ENCODE peak calls at places on chromosomes 7 and 10, in nine cellular contexts. One of them, this sample, is unnamed.

GRCh38 chr7:123494193-123494796 is 40.1 kb downstream of the IQUB start:
- DNase-seq in brain microvascular endothelial cell: peak; percentile 29
- DNase-seq in Jurkat, Clone E6-1: peak; percentile 18
- DNase-seq in effector memory CD8-positive, alpha-beta T cell: peak; percentile 40
- DNase-seq in CD8-positive, alpha-beta memory T cell: no peak
- DNase-seq in stimulated activated CD8-positive, alpha-beta memory T cell treated with anti-CD3 and anti-CD28 coated beads, Interleukin-15, amount 100 ng/mL, for 24 hours: no peak
- DNase-seq in endothelial cell: no peak
- DNase-seq in NCI-H1436: peak; percentile 27
- DNase-seq in stimulated activated CD4-positive, alpha-beta T cell treated with anti-CD3 and anti-CD28 coated beads, Interleukin-2, amount 100 ng/mL, for 4 hours: no peak
- DNase-seq in this sample: peak; percentile 3

GRCh38 chr7:46839651-46840050 is 742.3 kb downstream of the TNS3 start:
- DNase-seq in brain microvascular endothelial cell: no peak
- DNase-seq in Jurkat, Clone E6-1: no peak
- DNase-seq in effector memory CD8-positive, alpha-beta T cell: no peak
- DNase-seq in CD8-positive, alpha-beta memory T cell: no peak
- DNase-seq in stimulated activated CD8-positive, alpha-beta memory T cell treated with anti-CD3 and anti-CD28 coated beads, Interleukin-15, amount 100 ng/mL, for 24 hours: no peak
- DNase-seq in endothelial cell: no peak
- DNase-seq in NCI-H1436: no peak
- DNase-seq in stimulated activated CD4-positive, alpha-beta T cell treated with anti-CD3 and anti-CD28 coated beads, Interleukin-2, amount 100 ng/mL, for 4 hours: no peak
- DNase-seq in this sample: no peak

GRCh38 chr7:156816943-156817572 is 75.9 kb downstream of the LMBR1 start:
- DNase-seq in brain microvascular endothelial cell: no peak
- DNase-seq in Jurkat, Clone E6-1: no peak
- DNase-seq in effector memory CD8-positive, alpha-beta T cell: no peak
- DNase-seq in CD8-positive, alpha-beta memory T cell: no peak
- DNase-seq in stimulated activated CD8-positive, alpha-beta memory T cell treated with anti-CD3 and anti-CD28 coated beads, Interleukin-15, amount 100 ng/mL, for 24 hours: no peak
- DNase-seq in endothelial cell: no peak
- DNase-seq in NCI-H1436: no peak
- DNase-seq in stimulated activated CD4-positive, alpha-beta T cell treated with anti-CD3 and anti-CD28 coated beads, Interleukin-2, amount 100 ng/mL, for 4 hours: no peak
- DNase-seq in this sample: no peak

GRCh38 chr7:1883031-1883761 is 213.1 kb downstream of the ELFN1 start:
- DNase-seq in brain microvascular endothelial cell: peak; percentile 67
- DNase-seq in Jurkat, Clone E6-1: no peak
- DNase-seq in effector memory CD8-positive, alpha-beta T cell: no peak
- DNase-seq in CD8-positive, alpha-beta memory T cell: no peak
- DNase-seq in stimulated activated CD8-positive, alpha-beta memory T cell treated with anti-CD3 and anti-CD28 coated beads, Interleukin-15, amount 100 ng/mL, for 24 hours: no peak
- DNase-seq in endothelial cell: no peak
- DNase-seq in NCI-H1436: no peak
- DNase-seq in stimulated activated CD4-positive, alpha-beta T cell treated with anti-CD3 and anti-CD28 coated beads, Interleukin-2, amount 100 ng/mL, for 4 hours: no peak
- DNase-seq in this sample: no peak

GRCh38 chr10:27759483-27760281 is 14.1 kb upstream of the MKX start:
- DNase-seq in brain microvascular endothelial cell: no peak
- DNase-seq in Jurkat, Clone E6-1: no peak
- DNase-seq in effector memory CD8-positive, alpha-beta T cell: no peak
- DNase-seq in CD8-positive, alpha-beta memory T cell: no peak
- DNase-seq in stimulated activated CD8-positive, alpha-beta memory T cell treated with anti-CD3 and anti-CD28 coated beads, Interleukin-15, amount 100 ng/mL, for 24 hours: no peak
- DNase-seq in endothelial cell: peak; percentile 12
- DNase-seq in NCI-H1436: no peak
- DNase-seq in stimulated activated CD4-positive, alpha-beta T cell treated with anti-CD3 and anti-CD28 coated beads, Interleukin-2, amount 100 ng/mL, for 4 hours: no peak
- DNase-seq in this sample: no peak

GRCh38 chr10:92574545-92575377 is 868 bp upstream of the IDE start:
- DNase-seq in brain microvascular endothelial cell: peak; percentile 32
- DNase-seq in Jurkat, Clone E6-1: peak; percentile 45
- DNase-seq in effector memory CD8-positive, alpha-beta T cell: no peak
- DNase-seq in CD8-positive, alpha-beta memory T cell: no peak
- DNase-seq in stimulated activated CD8-positive, alpha-beta memory T cell treated with anti-CD3 and anti-CD28 coated beads, Interleukin-15, amount 100 ng/mL, for 24 hours: no peak
- DNase-seq in endothelial cell: no peak
- DNase-seq in NCI-H1436: no peak
- DNase-seq in stimulated activated CD4-positive, alpha-beta T cell treated with anti-CD3 and anti-CD28 coated beads, Interleukin-2, amount 100 ng/mL, for 4 hours: no peak
- DNase-seq in this sample: no peak

GRCh38 chr7:2934211-2934731 is 90.2 kb upstream of the GNA12 start:
- DNase-seq in brain microvascular endothelial cell: peak; percentile 67
- DNase-seq in Jurkat, Clone E6-1: no peak
- DNase-seq in effector memory CD8-positive, alpha-beta T cell: no peak
- DNase-seq in CD8-positive, alpha-beta memory T cell: no peak
- DNase-seq in stimulated activated CD8-positive, alpha-beta memory T cell treated with anti-CD3 and anti-CD28 coated beads, Interleukin-15, amount 100 ng/mL, for 24 hours: no peak
- DNase-seq in endothelial cell: no peak
- DNase-seq in NCI-H1436: no peak
- DNase-seq in stimulated activated CD4-positive, alpha-beta T cell treated with anti-CD3 and anti-CD28 coated beads, Interleukin-2, amount 100 ng/mL, for 4 hours: no peak
- DNase-seq in this sample: no peak

GRCh38 chr7:30019960-30020359 is 6.5 kb downstream of the FKBP14 start:
- DNase-seq in brain microvascular endothelial cell: no peak
- DNase-seq in Jurkat, Clone E6-1: no peak
- DNase-seq in effector memory CD8-positive, alpha-beta T cell: no peak
- DNase-seq in CD8-positive, alpha-beta memory T cell: no peak
- DNase-seq in stimulated activated CD8-positive, alpha-beta memory T cell treated with anti-CD3 and anti-CD28 coated beads, Interleukin-15, amount 100 ng/mL, for 24 hours: no peak
- DNase-seq in endothelial cell: no peak
- DNase-seq in NCI-H1436: no peak
- DNase-seq in stimulated activated CD4-positive, alpha-beta T cell treated with anti-CD3 and anti-CD28 coated beads, Interleukin-2, amount 100 ng/mL, for 4 hours: no peak
- DNase-seq in this sample: no peak

GRCh38 chr7:139252451-139252850 is 21.4 kb downstream of the UBN2 start:
- DNase-seq in brain microvascular endothelial cell: peak; percentile 16
- DNase-seq in Jurkat, Clone E6-1: no peak
- DNase-seq in effector memory CD8-positive, alpha-beta T cell: no peak
- DNase-seq in CD8-positive, alpha-beta memory T cell: no peak
- DNase-seq in stimulated activated CD8-positive, alpha-beta memory T cell treated with anti-CD3 and anti-CD28 coated beads, Interleukin-15, amount 100 ng/mL, for 24 hours: no peak
- DNase-seq in endothelial cell: no peak
- DNase-seq in NCI-H1436: no peak
- DNase-seq in stimulated activated CD4-positive, alpha-beta T cell treated with anti-CD3 and anti-CD28 coated beads, Interleukin-2, amount 100 ng/mL, for 4 hours: no peak
- DNase-seq in this sample: no peak

GRCh38 chr10:90420637-90421318 is 437.1 kb downstream of the HTR7 start:
- DNase-seq in brain microvascular endothelial cell: no peak
- DNase-seq in Jurkat, Clone E6-1: no peak
- DNase-seq in effector memory CD8-positive, alpha-beta T cell: no peak
- DNase-seq in CD8-positive, alpha-beta memory T cell: no peak
- DNase-seq in stimulated activated CD8-positive, alpha-beta memory T cell treated with anti-CD3 and anti-CD28 coated beads, Interleukin-15, amount 100 ng/mL, for 24 hours: no peak
- DNase-seq in endothelial cell: no peak
- DNase-seq in NCI-H1436: no peak
- DNase-seq in stimulated activated CD4-positive, alpha-beta T cell treated with anti-CD3 and anti-CD28 coated beads, Interleukin-2, amount 100 ng/mL, for 4 hours: no peak
- DNase-seq in this sample: no peak

GRCh38 chr10:78779339-78779955 is 289.3 kb upstream of the ZMIZ1 start:
- DNase-seq in brain microvascular endothelial cell: no peak
- DNase-seq in Jurkat, Clone E6-1: no peak
- DNase-seq in effector memory CD8-positive, alpha-beta T cell: no peak
- DNase-seq in CD8-positive, alpha-beta memory T cell: no peak
- DNase-seq in stimulated activated CD8-positive, alpha-beta memory T cell treated with anti-CD3 and anti-CD28 coated beads, Interleukin-15, amount 100 ng/mL, for 24 hours: no peak
- DNase-seq in endothelial cell: no peak
- DNase-seq in NCI-H1436: no peak
- DNase-seq in stimulated activated CD4-positive, alpha-beta T cell treated with anti-CD3 and anti-CD28 coated beads, Interleukin-2, amount 100 ng/mL, for 4 hours: no peak
- DNase-seq in this sample: no peak

GRCh38 chr7:158572000-158572828 is 15.4 kb downstream of the PTPRN2 start:
- DNase-seq in brain microvascular endothelial cell: no peak
- DNase-seq in Jurkat, Clone E6-1: peak; percentile 52
- DNase-seq in effector memory CD8-positive, alpha-beta T cell: no peak
- DNase-seq in CD8-positive, alpha-beta memory T cell: no peak
- DNase-seq in stimulated activated CD8-positive, alpha-beta memory T cell treated with anti-CD3 and anti-CD28 coated beads, Interleukin-15, amount 100 ng/mL, for 24 hours: no peak
- DNase-seq in endothelial cell: no peak
- DNase-seq in NCI-H1436: no peak
- DNase-seq in stimulated activated CD4-positive, alpha-beta T cell treated with anti-CD3 and anti-CD28 coated beads, Interleukin-2, amount 100 ng/mL, for 4 hours: no peak
- DNase-seq in this sample: no peak

GRCh38 chr10:22620140-22620857 is 94.1 kb downstream of the PIP4K2A start:
- DNase-seq in brain microvascular endothelial cell: peak; percentile 93
- DNase-seq in Jurkat, Clone E6-1: no peak
- DNase-seq in effector memory CD8-positive, alpha-beta T cell: no peak
- DNase-seq in CD8-positive, alpha-beta memory T cell: no peak
- DNase-seq in stimulated activated CD8-positive, alpha-beta memory T cell treated with anti-CD3 and anti-CD28 coated beads, Interleukin-15, amount 100 ng/mL, for 24 hours: no peak
- DNase-seq in endothelial cell: no peak
- DNase-seq in NCI-H1436: no peak
- DNase-seq in stimulated activated CD4-positive, alpha-beta T cell treated with anti-CD3 and anti-CD28 coated beads, Interleukin-2, amount 100 ng/mL, for 4 hours: no peak
- DNase-seq in this sample: no peak

GRCh38 chr10:29784175-29784773 is 149.5 kb upstream of the SVIL start:
- DNase-seq in brain microvascular endothelial cell: peak; percentile 98
- DNase-seq in Jurkat, Clone E6-1: no peak
- DNase-seq in effector memory CD8-positive, alpha-beta T cell: no peak
- DNase-seq in CD8-positive, alpha-beta memory T cell: no peak
- DNase-seq in stimulated activated CD8-positive, alpha-beta memory T cell treated with anti-CD3 and anti-CD28 coated beads, Interleukin-15, amount 100 ng/mL, for 24 hours: no peak
- DNase-seq in endothelial cell: peak; percentile 45
- DNase-seq in NCI-H1436: no peak
- DNase-seq in stimulated activated CD4-positive, alpha-beta T cell treated with anti-CD3 and anti-CD28 coated beads, Interleukin-2, amount 100 ng/mL, for 4 hours: no peak
- DNase-seq in this sample: no peak